ENCODE peak calls at places on chromosomes 11 and 22, in seven cellular contexts. One of them, this sample, is unnamed.

GRCh38 chr11:119300198-119300964 is 16.5 kb downstream of the MCAM start:
- DNase-seq in adrenal gland: no peak
- DNase-seq in PC-9: no peak
- DNase-seq in breast epithelium: no peak
- DNase-seq in psoas muscle: no peak
- DNase-seq in gastrocnemius medialis: no peak
- DNase-seq in stomach: no peak
- DNase-seq in this sample: no peak

GRCh38 chr11:66388746-66389386 is 17.3 kb upstream of the SLC29A2 start:
- DNase-seq in stomach: peak; percentile 90
- DNase-seq in adrenal gland: peak; percentile 62
- DNase-seq in gastrocnemius medialis: peak; percentile 78
- DNase-seq in psoas muscle: peak; percentile 61
- DNase-seq in breast epithelium: peak; percentile 56
- DNase-seq in PC-9: peak; percentile 77
- DNase-seq in this sample: peak; percentile 75

GRCh38 chr11:32154275-32154674 is 63.4 kb downstream of the RCN1 start:
- DNase-seq in stomach: no peak
- DNase-seq in gastrocnemius medialis: no peak
- DNase-seq in psoas muscle: no peak
- DNase-seq in PC-9: no peak
- DNase-seq in adrenal gland: no peak
- DNase-seq in breast epithelium: no peak
- DNase-seq in this sample: peak; percentile 14

GRCh38 chr11:116656011-116656410 is 116.8 kb downstream of the BUD13 start:
- DNase-seq in stomach: no peak
- DNase-seq in gastrocnemius medialis: no peak
- DNase-seq in adrenal gland: no peak
- DNase-seq in psoas muscle: no peak
- DNase-seq in PC-9: no peak
- DNase-seq in breast epithelium: no peak
- DNase-seq in this sample: peak; percentile 26

GRCh38 chr11:18836415-18836814 is 44.8 kb upstream of the PTPN5 start:
- DNase-seq in breast epithelium: no peak
- DNase-seq in adrenal gland: no peak
- DNase-seq in PC-9: no peak
- DNase-seq in stomach: no peak
- DNase-seq in psoas muscle: no peak
- DNase-seq in gastrocnemius medialis: no peak
- DNase-seq in this sample: peak; percentile 31

GRCh38 chr11:7353100-7353499 is 101.4 kb downstream of the SYT9 start:
- DNase-seq in gastrocnemius medialis: no peak
- DNase-seq in PC-9: peak; percentile 1
- DNase-seq in breast epithelium: no peak
- DNase-seq in stomach: no peak
- DNase-seq in adrenal gland: no peak
- DNase-seq in psoas muscle: no peak
- DNase-seq in this sample: peak; percentile 63

GRCh38 chr11:121416909-121417567 is 35.1 kb upstream of the SORL1 start:
- DNase-seq in stomach: peak; percentile 92
- DNase-seq in PC-9: peak; percentile 35
- DNase-seq in adrenal gland: peak; percentile 85
- DNase-seq in gastrocnemius medialis: peak; percentile 68
- DNase-seq in psoas muscle: peak; percentile 75
- DNase-seq in breast epithelium: peak; percentile 82
- DNase-seq in this sample: no peak

GRCh38 chr22:32589007-32589406 is 114.4 kb downstream of the FBXO7 start:
- DNase-seq in adrenal gland: no peak
- DNase-seq in gastrocnemius medialis: peak; percentile 37
- DNase-seq in psoas muscle: no peak
- DNase-seq in breast epithelium: no peak
- DNase-seq in PC-9: no peak
- DNase-seq in stomach: no peak
- DNase-seq in this sample: no peak

GRCh38 chr11:113137735-113138529 is 176.5 kb upstream of the TTC12 start:
- DNase-seq in breast epithelium: no peak
- DNase-seq in adrenal gland: no peak
- DNase-seq in PC-9: no peak
- DNase-seq in stomach: no peak
- DNase-seq in psoas muscle: no peak
- DNase-seq in gastrocnemius medialis: no peak
- DNase-seq in this sample: no peak

GRCh38 chr11:26283852-26284421 is 48.0 kb upstream of the ANO3 start:
- DNase-seq in adrenal gland: no peak
- DNase-seq in psoas muscle: no peak
- DNase-seq in PC-9: no peak
- DNase-seq in stomach: no peak
- DNase-seq in breast epithelium: no peak
- DNase-seq in gastrocnemius medialis: no peak
- DNase-seq in this sample: no peak

GRCh38 chr11:80417681-80418080 is 976.9 kb upstream of the TENM4 start:
- DNase-seq in gastrocnemius medialis: no peak
- DNase-seq in breast epithelium: no peak
- DNase-seq in PC-9: no peak
- DNase-seq in adrenal gland: no peak
- DNase-seq in stomach: no peak
- DNase-seq in psoas muscle: no peak
- DNase-seq in this sample: no peak

GRCh38 chr11:75268626-75269366 is 28.2 kb downstream of the TPBGL start:
- DNase-seq in stomach: no peak
- DNase-seq in breast epithelium: no peak
- DNase-seq in adrenal gland: no peak
- DNase-seq in psoas muscle: no peak
- DNase-seq in PC-9: no peak
- DNase-seq in gastrocnemius medialis: peak; percentile 8
- DNase-seq in this sample: peak; percentile 36

GRCh38 chr11:79412761-79413160 is 28.1 kb downstream of the TENM4 start:
- DNase-seq in breast epithelium: no peak
- DNase-seq in PC-9: no peak
- DNase-seq in gastrocnemius medialis: no peak
- DNase-seq in psoas muscle: no peak
- DNase-seq in stomach: no peak
- DNase-seq in adrenal gland: no peak
- DNase-seq in this sample: no peak

GRCh38 chr11:41053894-41054293 is 405.6 kb downstream of the LRRC4C start:
- DNase-seq in breast epithelium: no peak
- DNase-seq in PC-9: no peak
- DNase-seq in psoas muscle: no peak
- DNase-seq in stomach: no peak
- DNase-seq in gastrocnemius medialis: no peak
- DNase-seq in adrenal gland: no peak
- DNase-seq in this sample: no peak

GRCh38 chr22:50420581-50420980 is 54.3 kb downstream of the SBF1 start:
- DNase-seq in gastrocnemius medialis: no peak
- DNase-seq in psoas muscle: no peak
- DNase-seq in PC-9: no peak
- DNase-seq in breast epithelium: no peak
- DNase-seq in stomach: no peak
- DNase-seq in adrenal gland: no peak
- DNase-seq in this sample: no peak

GRCh38 chr11:31492320-31492913 is 17.0 kb downstream of the IMMP1L start:
- DNase-seq in gastrocnemius medialis: no peak
- DNase-seq in adrenal gland: no peak
- DNase-seq in psoas muscle: no peak
- DNase-seq in stomach: no peak
- DNase-seq in breast epithelium: no peak
- DNase-seq in PC-9: no peak
- DNase-seq in this sample: no peak

GRCh38 chr11:126654886-126655806 is 299.7 kb downstream of the ST3GAL4 start:
- DNase-seq in breast epithelium: no peak
- DNase-seq in adrenal gland: no peak
- DNase-seq in psoas muscle: no peak
- DNase-seq in gastrocnemius medialis: no peak
- DNase-seq in PC-9: no peak
- DNase-seq in stomach: no peak
- DNase-seq in this sample: no peak

GRCh38 chr22:47369020-47369419 is 606.6 kb downstream of the TBC1D22A start:
- DNase-seq in PC-9: no peak
- DNase-seq in stomach: peak; percentile 10
- DNase-seq in adrenal gland: no peak
- DNase-seq in psoas muscle: no peak
- DNase-seq in gastrocnemius medialis: no peak
- DNase-seq in breast epithelium: no peak
- DNase-seq in this sample: no peak

GRCh38 chr11:133606122-133606521 is 73.8 kb upstream of the OPCML start:
- DNase-seq in gastrocnemius medialis: no peak
- DNase-seq in breast epithelium: no peak
- DNase-seq in psoas muscle: no peak
- DNase-seq in stomach: no peak
- DNase-seq in adrenal gland: no peak
- DNase-seq in PC-9: no peak
- DNase-seq in this sample: no peak

GRCh38 chr11:251550-251949 is 14.8 kb downstream of the PSMD13 start:
- DNase-seq in gastrocnemius medialis: no peak
- DNase-seq in breast epithelium: no peak
- DNase-seq in psoas muscle: no peak
- DNase-seq in adrenal gland: no peak
- DNase-seq in stomach: no peak
- DNase-seq in PC-9: no peak
- DNase-seq in this sample: no peak

GRCh38 chr11:38594881-38595280 is 1996.8 kb upstream of the RAG2 start:
- DNase-seq in adrenal gland: no peak
- DNase-seq in gastrocnemius medialis: no peak
- DNase-seq in psoas muscle: no peak
- DNase-seq in PC-9: no peak
- DNase-seq in stomach: no peak
- DNase-seq in breast epithelium: no peak
- DNase-seq in this sample: no peak

GRCh38 chr11:8356216-8356615 is 92.5 kb upstream of the LMO1 start:
- DNase-seq in gastrocnemius medialis: no peak
- DNase-seq in stomach: no peak
- DNase-seq in adrenal gland: no peak
- DNase-seq in breast epithelium: no peak
- DNase-seq in PC-9: no peak
- DNase-seq in psoas muscle: no peak
- DNase-seq in this sample: no peak
- H3K27me3 ChIP-seq in gastrocnemius medialis: peaks cover 2% of the 10 kb centered on the region
- H3K27me3 ChIP-seq in stomach: no peaks in the 10 kb centered on the region
- H3K27me3 ChIP-seq in adrenal gland: no peaks in the 10 kb centered on the region
- H3K27me3 ChIP-seq in breast epithelium: no peaks in the 10 kb centered on the region
- H3K27me3 ChIP-seq in PC-9: no peaks in the 10 kb centered on the region
- H3K27me3 ChIP-seq in psoas muscle: no peaks in the 10 kb centered on the region
- H3K27me3 ChIP-seq in this sample: no peaks in the 10 kb centered on the region

DNA sequence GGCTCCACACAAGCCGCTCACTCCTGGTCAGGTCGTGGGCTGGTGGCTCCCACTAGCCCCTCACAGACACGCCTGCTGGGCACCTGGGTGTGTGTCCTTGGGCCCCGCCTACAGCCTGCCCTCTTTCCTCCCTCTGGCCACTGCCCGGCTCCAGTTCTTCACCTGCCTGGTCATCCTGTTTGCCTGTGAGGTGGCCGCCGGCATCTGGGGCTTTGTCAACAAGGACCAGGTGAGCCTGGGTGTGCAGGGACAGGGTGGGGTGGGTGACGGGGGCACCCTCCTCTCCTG is 5.8 kb upstream of the TSSC4 start:
- DNase-seq in adrenal gland: no peak
- DNase-seq in breast epithelium: no peak
- DNase-seq in PC-9: no peak
- DNase-seq in psoas muscle: no peak
- DNase-seq in stomach: no peak
- DNase-seq in gastrocnemius medialis: no peak
- DNase-seq in this sample: no peak
- H3K36me3 ChIP-seq in adrenal gland: peaks cover 79% of the 10 kb centered on the region
- H3K36me3 ChIP-seq in breast epithelium: peaks cover 6% of the 10 kb centered on the region
- H3K36me3 ChIP-seq in PC-9: no peaks in the 10 kb centered on the region
- H3K36me3 ChIP-seq in psoas muscle: peaks cover 58% of the 10 kb centered on the region
- H3K36me3 ChIP-seq in stomach: peaks cover 58% of the 10 kb centered on the region
- H3K36me3 ChIP-seq in gastrocnemius medialis: no peaks in the 10 kb centered on the region
- H3K36me3 ChIP-seq in this sample: no peaks in the 10 kb centered on the region

GRCh38 chr11:44090539-44090938 is 4.9 kb upstream of the EXT2 start:
- DNase-seq in adrenal gland: no peak
- DNase-seq in psoas muscle: no peak
- DNase-seq in PC-9: no peak
- DNase-seq in gastrocnemius medialis: no peak
- DNase-seq in stomach: no peak
- DNase-seq in breast epithelium: no peak
- DNase-seq in this sample: no peak

GRCh38 chr11:44097821-44098220 is 2.3 kb downstream of the EXT2 start:
- DNase-seq in psoas muscle: no peak
- DNase-seq in PC-9: no peak
- DNase-seq in stomach: no peak
- DNase-seq in adrenal gland: peak; percentile 29
- DNase-seq in gastrocnemius medialis: no peak
- DNase-seq in breast epithelium: no peak
- DNase-seq in this sample: no peak

GRCh38 chr11:44096360-44097188 is 1.1 kb downstream of the EXT2 start:
- DNase-seq in adrenal gland: no peak
- DNase-seq in psoas muscle: no peak
- DNase-seq in gastrocnemius medialis: no peak
- DNase-seq in stomach: no peak
- DNase-seq in PC-9: no peak
- DNase-seq in breast epithelium: no peak
- DNase-seq in this sample: no peak

GRCh38 chr11:44094260-44094868 is 1.1 kb upstream of the EXT2 start:
- DNase-seq in breast epithelium: peak; percentile 57
- DNase-seq in psoas muscle: peak; percentile 59
- DNase-seq in PC-9: peak; percentile 61
- DNase-seq in adrenal gland: peak; percentile 78
- DNase-seq in gastrocnemius medialis: peak; percentile 76
- DNase-seq in stomach: peak; percentile 86
- DNase-seq in this sample: peak; percentile 81

DNA sequence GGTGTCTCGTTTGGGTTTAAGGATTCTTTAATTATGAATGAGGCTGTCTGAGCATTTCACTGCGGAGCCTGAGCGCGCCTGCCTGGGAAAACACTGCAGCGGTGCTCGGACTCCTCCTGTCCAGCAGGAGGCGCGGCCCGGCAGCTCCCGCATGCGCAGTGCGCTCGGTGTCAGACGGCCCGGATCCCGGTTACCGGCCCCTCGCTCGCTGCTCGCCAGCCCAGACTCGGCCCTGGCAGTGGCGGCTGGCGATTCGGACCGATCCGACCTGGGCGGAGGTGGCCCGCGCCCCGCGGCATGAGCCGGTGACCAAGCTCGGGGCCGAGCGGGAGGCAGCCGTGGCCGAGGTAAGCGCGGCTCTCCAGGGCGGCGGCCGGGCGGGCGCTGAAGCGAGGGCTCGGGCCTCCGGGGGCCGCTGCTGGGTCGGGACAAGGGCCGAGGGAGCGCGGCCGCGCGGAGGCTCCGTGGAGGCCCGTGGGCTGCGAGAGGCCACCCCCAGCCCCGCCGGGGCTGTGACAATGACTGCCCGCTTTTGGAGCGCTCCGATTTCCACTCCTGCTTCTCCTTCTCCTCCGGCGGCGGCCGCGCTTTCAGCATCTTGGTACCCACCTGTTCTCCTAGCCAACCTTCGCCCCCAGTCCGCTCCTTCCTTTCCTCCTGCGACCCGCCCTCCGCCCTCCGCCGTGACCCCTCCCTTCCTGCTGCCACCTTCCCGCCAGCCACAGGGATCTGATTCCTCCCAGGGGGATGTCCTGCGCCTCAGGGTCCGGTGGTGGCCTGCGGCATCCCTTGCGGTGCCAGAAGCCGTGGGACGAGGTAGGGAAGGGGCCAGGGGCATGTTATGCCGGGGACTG is at the start of gene EXT2:
- DNase-seq in PC-9: peak; percentile 88
- DNase-seq in breast epithelium: peak; percentile 72
- DNase-seq in gastrocnemius medialis: peak; percentile 85
- DNase-seq in adrenal gland: peak; percentile 89
- DNase-seq in psoas muscle: peak; percentile 89
- DNase-seq in stomach: peak; percentile 93
- DNase-seq in this sample: peak; percentile 84
- TF ChIP-seq CTCF in PC-9: peak; percentile 87
- TF ChIP-seq CTCF in breast epithelium: peak; percentile 55
- TF ChIP-seq CTCF in gastrocnemius medialis: peak; percentile 83
- TF ChIP-seq CTCF in adrenal gland: peak; percentile 93
- TF ChIP-seq CTCF in psoas muscle: peak; percentile 88
- TF ChIP-seq CTCF in stomach: peak; percentile 89
- TF ChIP-seq CTCF in this sample: peak; percentile 76

GRCh38 chr22:30260276-30260675 is 6.4 kb downstream of the OSM start:
- DNase-seq in psoas muscle: no peak
- DNase-seq in stomach: no peak
- DNase-seq in PC-9: no peak
- DNase-seq in adrenal gland: no peak
- DNase-seq in breast epithelium: no peak
- DNase-seq in gastrocnemius medialis: no peak
- DNase-seq in this sample: no peak
- H3K27me3 ChIP-seq in psoas muscle: no peaks in the 10 kb centered on the region
- H3K27me3 ChIP-seq in stomach: no peaks in the 10 kb centered on the region
- H3K27me3 ChIP-seq in PC-9: no peaks in the 10 kb centered on the region
- H3K27me3 ChIP-seq in adrenal gland: no peaks in the 10 kb centered on the region
- H3K27me3 ChIP-seq in breast epithelium: no peaks in the 10 kb centered on the region
- H3K27me3 ChIP-seq in gastrocnemius medialis: no peaks in the 10 kb centered on the region
- H3K27me3 ChIP-seq in this sample: no peaks in the 10 kb centered on the region